ENCODE peak calls at places on chromosomes 5 and 9, in five cellular contexts. One of them, this sample, is unnamed.

GRCh38 chr9:89988458-89988857 is 383.6 kb downstream of the GADD45G start:
- DNase-seq in fibroblast of villous mesenchyme: no peak
- DNase-seq in RPMI8226: no peak
- DNase-seq in HuH-7: no peak
- DNase-seq in uterus: no peak
- DNase-seq in this sample: no peak

GRCh38 chr5:106523842-106524241 is 1146.9 kb downstream of the EFNA5 start:
- DNase-seq in RPMI8226: no peak
- DNase-seq in HuH-7: no peak
- DNase-seq in uterus: no peak
- DNase-seq in fibroblast of villous mesenchyme: no peak
- DNase-seq in this sample: no peak

GRCh38 chr5:3393122-3393963 is 202.3 kb upstream of the IRX1 start:
- DNase-seq in fibroblast of villous mesenchyme: no peak
- DNase-seq in uterus: no peak
- DNase-seq in RPMI8226: no peak
- DNase-seq in HuH-7: no peak
- DNase-seq in this sample: no peak

GRCh38 chr5:105931782-105932489 is 1738.8 kb downstream of the EFNA5 start:
- DNase-seq in RPMI8226: no peak
- DNase-seq in fibroblast of villous mesenchyme: no peak
- DNase-seq in HuH-7: no peak
- DNase-seq in uterus: no peak
- DNase-seq in this sample: no peak

GRCh38 chr9:87950765-87951488 is 23.4 kb downstream of the CDK20 start:
- DNase-seq in RPMI8226: peak; percentile 51
- DNase-seq in uterus: no peak
- DNase-seq in fibroblast of villous mesenchyme: peak; percentile 47
- DNase-seq in HuH-7: peak; percentile 55
- DNase-seq in this sample: no peak

GRCh38 chr5:168311061-168311566 is 19.7 kb downstream of the WWC1 start:
- DNase-seq in fibroblast of villous mesenchyme: no peak
- DNase-seq in RPMI8226: no peak
- DNase-seq in uterus: no peak
- DNase-seq in HuH-7: no peak
- DNase-seq in this sample: no peak

GRCh38 chr5:85646036-85646435 is 971.7 kb upstream of the COX7C start:
- DNase-seq in fibroblast of villous mesenchyme: no peak
- DNase-seq in HuH-7: no peak
- DNase-seq in RPMI8226: no peak
- DNase-seq in uterus: no peak
- DNase-seq in this sample: no peak

GRCh38 chr5:159732220-159732619 is 184.1 kb upstream of the ADRA1B start:
- DNase-seq in HuH-7: no peak
- DNase-seq in RPMI8226: no peak
- DNase-seq in fibroblast of villous mesenchyme: peak; percentile 17
- DNase-seq in uterus: no peak
- DNase-seq in this sample: no peak

GRCh38 chr5:114317751-114318150 is 44.1 kb upstream of the KCNN2 start:
- DNase-seq in fibroblast of villous mesenchyme: peak; percentile 15
- DNase-seq in HuH-7: no peak
- DNase-seq in uterus: no peak
- DNase-seq in RPMI8226: no peak
- DNase-seq in this sample: no peak

GRCh38 chr5:31173621-31174020 is 19.9 kb upstream of the CDH6 start:
- DNase-seq in uterus: no peak
- DNase-seq in fibroblast of villous mesenchyme: no peak
- DNase-seq in HuH-7: no peak
- DNase-seq in RPMI8226: no peak
- DNase-seq in this sample: no peak

GRCh38 chr9:27591093-27591492 is 17.8 kb upstream of the C9orf72 start:
- DNase-seq in RPMI8226: no peak
- DNase-seq in HuH-7: no peak
- DNase-seq in uterus: no peak
- DNase-seq in fibroblast of villous mesenchyme: peak; percentile 86
- DNase-seq in this sample: no peak

GRCh38 chr9:93674580-93675335 is 98.4 kb downstream of the PHF2 start:
- DNase-seq in fibroblast of villous mesenchyme: no peak
- DNase-seq in RPMI8226: no peak
- DNase-seq in HuH-7: no peak
- DNase-seq in uterus: peak; percentile 4
- DNase-seq in this sample: peak; percentile 39

GRCh38 chr9:17519761-17520160 is 59.1 kb upstream of the SH3GL2 start:
- DNase-seq in fibroblast of villous mesenchyme: peak; percentile 12
- DNase-seq in uterus: no peak
- DNase-seq in HuH-7: peak; percentile 6
- DNase-seq in RPMI8226: no peak
- DNase-seq in this sample: no peak

GRCh38 chr5:64594601-64595518 is 89.0 kb downstream of the RGS7BP start:
- DNase-seq in fibroblast of villous mesenchyme: no peak
- DNase-seq in uterus: no peak
- DNase-seq in HuH-7: peak; percentile 7
- DNase-seq in RPMI8226: no peak
- DNase-seq in this sample: no peak

GRCh38 chr9:134922932-134923240 is 5.2 kb upstream of the FCN1 start:
- DNase-seq in RPMI8226: no peak
- DNase-seq in HuH-7: no peak
- DNase-seq in fibroblast of villous mesenchyme: no peak
- DNase-seq in uterus: no peak
- DNase-seq in this sample: peak; percentile 47

GRCh38 chr5:149872351-149873040 is 72.1 kb downstream of the PDE6A start:
- DNase-seq in RPMI8226: no peak
- DNase-seq in fibroblast of villous mesenchyme: no peak
- DNase-seq in HuH-7: no peak
- DNase-seq in uterus: no peak
- DNase-seq in this sample: no peak

GRCh38 chr9:115494958-115495690 is 377.2 kb upstream of the TNC start:
- DNase-seq in RPMI8226: no peak
- DNase-seq in fibroblast of villous mesenchyme: peak; percentile 78
- DNase-seq in uterus: no peak
- DNase-seq in HuH-7: peak; percentile 6
- DNase-seq in this sample: no peak

This sample was measured in lower lobe of right lung.